ENCODE peak calls at places on chromosomes 16 and 17, in eight cellular contexts. D, F, J, Z, V, B, X and N are unnamed samples.

GRCh38 chr17:41599680-41600079 is 12.9 kb downstream of the KRT16 start:
- DNase-seq in J (no peak), D (no peak), F (no peak), X (no peak), V (no peak), B (no peak), Z (no peak), N (no peak)

GRCh38 chr16:53457670-53458069 is 23.4 kb downstream of the RBL2 start:
- DNase-seq in D (no peak), Z (no peak), J (peak; percentile 66), F (no peak), V (peak; percentile 12), B (no peak), X (no peak), N (peak; percentile 84)

GRCh38 chr16:71895679-71896385 is 501 bp downstream of the IST1 start:
- DNase-seq in B (no peak), V (peak; percentile 67), F (no peak), Z (peak; percentile 14), D (peak; percentile 25), X (peak; percentile 68), J (no peak), N (peak; percentile 30)

GRCh38 chr16:64865037-64865696 is 256.7 kb downstream of the CDH11 start:
- DNase-seq in B (no peak), J (no peak), V (no peak), F (no peak), D (no peak), X (no peak), Z (no peak), N (no peak)

GRCh38 chr17:33642002-33642401 is 348.9 kb upstream of the ASIC2 start:
- DNase-seq in Z (no peak), D (no peak), X (no peak), F (no peak), J (no peak), V (no peak), B (no peak), N (no peak)

GRCh38 chr16:80924372-80924978 is 82.2 kb downstream of the CMC2 start:
- DNase-seq in J (peak; percentile 21), F (no peak), D (no peak), X (no peak), V (peak; percentile 69), B (no peak), Z (peak; percentile 42), N (peak; percentile 81)

GRCh38 chr17:65407017-65407416 is 154.4 kb downstream of the AXIN2 start:
- DNase-seq in V (peak; percentile 13), F (no peak), B (no peak), D (no peak), Z (no peak), J (no peak), X (no peak), N (no peak)

GRCh38 chr16:30829130-30830071 is 42.4 kb upstream of the ZNF629 start:
- DNase-seq in D (no peak), J (no peak), F (no peak), B (no peak), V (peak; percentile 4), X (no peak), Z (no peak), N (no peak)

GRCh38 chr16:2194852-2195315 is 1.5 kb downstream of the CASKIN1 start:
- DNase-seq in Z (no peak), B (no peak), D (no peak), F (no peak), V (peak; percentile 59), X (no peak), J (peak; percentile 72), N (peak; percentile 75)

GRCh38 chr17:10879110-10879509 is 41.2 kb upstream of the PIRT start:
- DNase-seq in B (no peak), X (no peak), Z (no peak), D (no peak), V (peak; percentile 2), F (no peak), J (no peak), N (peak; percentile 4)
- TF ChIP-seq CTCF in B (no peak), X (peak; percentile 13), Z (no peak), D (no peak), V (no peak), F (peak; percentile 4), J (no peak), N (no peak)

DNA sequence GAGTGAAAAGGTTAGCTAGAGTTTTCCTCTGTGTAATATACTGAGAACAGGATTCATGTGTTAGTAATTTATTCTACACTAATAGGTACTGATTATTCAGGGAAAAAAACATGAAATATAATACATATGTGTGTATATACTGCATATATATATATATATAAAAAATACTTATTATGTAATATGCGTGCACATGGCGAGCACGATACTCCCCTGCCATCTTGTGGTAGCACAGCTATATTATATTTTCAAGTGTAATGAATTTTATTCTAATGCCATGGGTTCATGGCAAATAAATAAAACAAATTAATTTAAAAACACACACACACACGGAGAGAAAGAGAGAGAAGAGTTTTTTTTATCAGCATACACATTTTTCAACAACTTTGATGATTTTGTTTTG is 460.6 kb downstream of the KCNJ2 start:
- DNase-seq in X (no peak), B (no peak), F (no peak), J (no peak), Z (no peak), V (peak; percentile 43), D (no peak), N (peak; percentile 4)
- TF ChIP-seq CTCF in X (peak; percentile 11), B (no peak), F (peak; percentile 15), J (no peak), Z (no peak), V (peak; percentile 58), D (no peak), N (no peak)

GRCh38 chr17:69524854-69525253 is 110.4 kb downstream of the MAP2K6 start:
- DNase-seq in J (no peak), F (no peak), D (no peak), B (no peak), X (no peak), V (peak; percentile 21), Z (no peak), N (no peak)
- TF ChIP-seq CTCF in J (no peak), F (no peak), D (no peak), B (no peak), X (no peak), V (peak; percentile 39), Z (no peak), N (no peak)

DNA sequence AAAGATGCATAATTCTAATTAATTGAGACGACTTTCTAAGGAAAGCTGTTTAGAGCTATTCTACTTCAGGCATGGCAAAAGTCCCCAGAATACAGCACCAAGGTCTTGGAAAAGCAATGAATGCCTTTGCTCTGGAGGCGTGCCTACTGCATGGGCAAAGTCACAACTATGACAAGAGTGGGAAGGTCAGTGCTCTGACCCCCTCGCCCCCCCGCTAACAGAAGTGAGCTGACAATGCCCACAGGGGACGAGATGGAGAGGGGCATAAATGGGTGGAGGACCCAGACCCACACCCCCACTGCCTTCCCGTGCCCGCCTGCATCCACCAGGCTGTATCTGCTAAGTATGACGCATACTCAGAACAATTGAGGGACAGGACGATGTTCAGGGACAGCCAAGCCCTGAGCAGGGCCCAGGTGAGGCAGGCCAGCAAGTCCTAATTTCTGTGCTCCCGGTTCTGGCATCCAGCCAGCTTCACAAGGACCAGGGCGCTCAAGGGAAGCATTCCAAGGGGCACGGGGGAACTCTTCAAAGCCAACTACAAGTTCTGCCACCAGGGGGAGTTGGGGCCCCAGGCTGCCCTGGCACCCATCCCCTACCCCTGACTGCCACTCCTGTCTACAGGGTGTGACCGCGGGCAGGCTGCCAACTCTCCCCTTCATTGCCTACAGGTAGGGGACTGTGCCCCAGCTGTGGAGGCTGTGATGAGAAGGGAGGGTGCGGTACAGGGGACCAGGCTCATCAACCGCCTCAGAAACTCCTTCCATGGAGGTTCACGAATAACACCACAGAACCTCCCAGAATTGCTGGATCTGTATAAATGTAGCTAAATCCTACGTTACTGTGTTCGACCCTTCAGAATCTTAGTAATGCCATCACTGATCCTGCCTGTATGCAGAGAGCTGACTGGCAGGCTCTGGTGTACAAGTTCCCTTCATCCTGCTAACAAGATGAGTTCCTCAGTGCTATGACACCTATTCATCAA is 20.8 kb downstream of the NPRL3 start:
- DNase-seq in B (no peak), X (no peak), Z (no peak), D (no peak), V (peak; percentile 44), F (no peak), J (peak; percentile 77), N (peak; percentile 72)
- TF ChIP-seq CTCF in B (no peak), X (peak; percentile 41), Z (peak; percentile 43), D (no peak), V (peak; percentile 80), F (peak; percentile 61), J (peak; percentile 82), N (peak; percentile 74)

DNA sequence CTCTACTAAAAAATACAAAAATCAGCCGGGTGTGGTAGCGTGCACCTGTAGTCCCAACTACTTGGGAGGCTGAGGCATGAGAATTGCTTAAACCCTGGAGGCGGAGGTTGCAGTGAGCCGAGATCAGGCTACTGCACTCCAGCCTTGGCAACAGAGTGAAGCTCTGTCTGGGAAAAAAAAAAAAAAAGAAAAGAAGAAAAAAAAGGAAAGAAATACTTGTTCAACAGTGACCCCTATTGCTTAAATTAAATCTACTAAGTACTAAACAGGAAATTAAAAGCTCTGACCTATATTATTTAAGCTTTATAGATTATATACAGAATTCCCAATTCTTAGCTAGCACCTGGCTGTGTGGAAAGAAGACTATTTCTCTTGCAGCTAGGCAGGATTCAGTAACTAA is 48.9 kb downstream of the FBXL20 start:
- DNase-seq in B (no peak), J (no peak), F (no peak), X (no peak), V (no peak), D (no peak), Z (no peak), N (no peak)
- TF ChIP-seq CTCF in B (no peak), J (no peak), F (no peak), X (no peak), V (no peak), D (no peak), Z (no peak), N (no peak)

DNA sequence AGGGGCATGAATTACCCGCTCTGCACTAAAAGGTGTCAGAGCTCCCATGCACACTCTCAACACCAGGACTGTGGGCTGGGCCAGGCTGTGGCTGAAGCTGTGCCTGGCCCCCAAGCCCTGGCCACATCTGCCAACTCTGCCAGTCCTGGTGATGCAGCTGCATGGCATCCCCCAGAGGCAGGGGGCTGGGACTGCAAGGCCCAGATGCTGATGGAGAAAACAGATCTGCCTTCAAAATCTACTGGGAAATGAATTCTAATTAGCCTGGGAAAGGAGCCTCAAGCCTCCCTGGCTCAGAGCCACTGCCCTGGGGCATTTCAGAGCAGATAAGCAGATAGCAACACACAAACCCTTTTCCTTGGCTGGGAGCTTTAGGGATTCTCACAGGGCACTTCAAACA is 3.4 kb downstream of the CHST6 start:
- DNase-seq in V (no peak), Z (no peak), J (no peak), D (no peak), F (no peak), B (no peak), X (no peak), N (peak; percentile 6)
- TF ChIP-seq CTCF in V (peak; percentile 10), Z (no peak), J (no peak), D (no peak), F (no peak), B (no peak), X (no peak), N (no peak)